ENCODE peak calls at places on chromosomes 12 and 14, in five cellular contexts. One of them, this sample, is unnamed.

GRCh38 chr12:111295176-111295575 is 73.7 kb downstream of the PHETA1 start:
- DNase-seq in stomach: no peak
- DNase-seq in A549: no peak
- DNase-seq in endothelial cell of umbilical vein: no peak
- DNase-seq in esophagus squamous epithelium: no peak
- DNase-seq in this sample: no peak

GRCh38 chr14:97456958-97457357 is 659.8 kb downstream of the VRK1 start:
- DNase-seq in stomach: no peak
- DNase-seq in A549: no peak
- DNase-seq in endothelial cell of umbilical vein: no peak
- DNase-seq in esophagus squamous epithelium: no peak
- DNase-seq in this sample: no peak

GRCh38 chr12:46269429-46270241 is 792 bp upstream of the SLC38A1 start:
- DNase-seq in stomach: no peak
- DNase-seq in A549: peak
- DNase-seq in endothelial cell of umbilical vein: no peak
- DNase-seq in esophagus squamous epithelium: no peak
- DNase-seq in this sample: no peak

GRCh38 chr12:94180558-94181296 is 32.4 kb downstream of the PLXNC1 start:
- DNase-seq in stomach: no peak
- DNase-seq in A549: no peak
- DNase-seq in endothelial cell of umbilical vein: no peak
- DNase-seq in esophagus squamous epithelium: no peak
- DNase-seq in this sample: no peak

GRCh38 chr14:88967299-88967698 is 142.8 kb downstream of the TTC8 start:
- DNase-seq in stomach: no peak
- DNase-seq in A549: no peak
- DNase-seq in endothelial cell of umbilical vein: no peak
- DNase-seq in esophagus squamous epithelium: no peak
- DNase-seq in this sample: no peak

GRCh38 chr12:90969851-90970250 is 14.9 kb upstream of the CCER1 start:
- DNase-seq in stomach: no peak
- DNase-seq in A549: no peak
- DNase-seq in endothelial cell of umbilical vein: no peak
- DNase-seq in esophagus squamous epithelium: no peak
- DNase-seq in this sample: no peak

GRCh38 chr12:6374028-6374780 is 1.2 kb downstream of the SCNN1A start:
- DNase-seq in stomach: no peak
- DNase-seq in A549: no peak
- DNase-seq in endothelial cell of umbilical vein: no peak
- DNase-seq in esophagus squamous epithelium: no peak
- DNase-seq in this sample: no peak

GRCh38 chr14:104239866-104240301 is 101.5 kb downstream of the KIF26A start:
- DNase-seq in stomach: peak
- DNase-seq in A549: no peak
- DNase-seq in endothelial cell of umbilical vein: no peak
- DNase-seq in esophagus squamous epithelium: no peak
- DNase-seq in this sample: no peak

GRCh38 chr14:21617614-21618013 is 17.1 kb downstream of the OR10G2 start:
- DNase-seq in stomach: no peak
- DNase-seq in A549: no peak
- DNase-seq in endothelial cell of umbilical vein: no peak
- DNase-seq in esophagus squamous epithelium: no peak
- DNase-seq in this sample: no peak

GRCh38 chr12:56581418-56582145 is 48.5 kb downstream of the BAZ2A start:
- DNase-seq in stomach: no peak
- DNase-seq in A549: no peak
- DNase-seq in endothelial cell of umbilical vein: peak
- DNase-seq in esophagus squamous epithelium: no peak
- DNase-seq in this sample: no peak

GRCh38 chr12:113194971-113195391 is 9.5 kb downstream of the RITA1 start:
- DNase-seq in stomach: no peak
- DNase-seq in A549: no peak
- DNase-seq in endothelial cell of umbilical vein: no peak
- DNase-seq in esophagus squamous epithelium: no peak
- DNase-seq in this sample: no peak

GRCh38 chr14:76348898-76349297 is 27.0 kb upstream of the ESRRB start:
- DNase-seq in stomach: no peak
- DNase-seq in A549: no peak
- DNase-seq in endothelial cell of umbilical vein: peak
- DNase-seq in esophagus squamous epithelium: no peak
- DNase-seq in this sample: no peak

GRCh38 chr12:107492393-107493134 is 193.0 kb upstream of the PWP1 start:
- DNase-seq in stomach: no peak
- DNase-seq in A549: no peak
- DNase-seq in endothelial cell of umbilical vein: no peak
- DNase-seq in esophagus squamous epithelium: no peak
- DNase-seq in this sample: no peak

GRCh38 chr14:90758028-90758889 is 58.0 kb downstream of the TTC7B start:
- DNase-seq in stomach: peak
- DNase-seq in A549: peak
- DNase-seq in endothelial cell of umbilical vein: peak
- DNase-seq in esophagus squamous epithelium: peak
- DNase-seq in this sample: peak
- TF ChIP-seq POLR2A in stomach: no peak
- TF ChIP-seq POLR2A in A549: peak
- TF ChIP-seq POLR2A in endothelial cell of umbilical vein: no peak
- TF ChIP-seq POLR2A in esophagus squamous epithelium: no peak
- TF ChIP-seq POLR2A in this sample: peak

DNA sequence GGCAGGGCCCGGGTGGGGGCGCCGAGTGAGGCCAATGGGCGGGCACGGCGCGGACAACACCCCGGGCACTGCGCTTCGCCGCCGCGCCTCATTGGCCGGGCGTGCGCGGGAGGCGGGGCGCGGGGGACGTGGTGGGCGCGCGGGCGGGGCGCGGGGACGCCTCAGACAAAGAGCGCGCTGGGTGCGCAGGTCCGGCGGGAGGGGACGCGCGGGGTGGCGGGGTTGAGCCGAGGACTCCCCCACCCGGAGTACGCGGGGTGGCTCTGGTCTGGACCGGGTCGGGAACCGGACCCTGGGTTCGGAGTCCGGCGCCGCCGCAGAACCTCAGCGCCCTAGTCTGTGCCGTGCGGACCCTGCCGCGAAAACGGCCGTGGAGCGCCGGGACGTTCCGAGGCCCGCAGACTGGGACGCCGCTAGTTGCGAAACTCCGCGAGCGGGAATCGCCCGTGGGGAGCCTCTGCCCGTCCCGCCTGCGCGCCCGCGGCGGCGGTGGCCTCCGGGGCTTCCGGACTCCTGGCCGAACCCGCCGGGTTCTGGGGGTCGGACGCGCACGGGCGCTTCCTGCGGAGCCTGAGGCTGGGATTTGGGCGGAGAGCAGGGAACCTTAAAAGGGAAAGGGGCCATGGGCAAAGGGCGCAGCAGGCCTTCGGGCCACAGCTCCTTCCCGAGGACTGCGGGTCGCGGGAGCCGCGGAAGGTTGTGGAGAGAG is 416 bp upstream of the SLC25A29 start:
- DNase-seq in stomach: peak
- DNase-seq in A549: peak
- DNase-seq in endothelial cell of umbilical vein: peak
- DNase-seq in esophagus squamous epithelium: peak
- DNase-seq in this sample: peak
- TF ChIP-seq CTCF in stomach: no peak
- TF ChIP-seq CTCF in A549: no peak
- TF ChIP-seq CTCF in endothelial cell of umbilical vein: no peak
- TF ChIP-seq CTCF in esophagus squamous epithelium: no peak
- TF ChIP-seq CTCF in this sample: no peak

GRCh38 chr14:23121401-23121800 is 2.3 kb upstream of the CEBPE start:
- DNase-seq in stomach: peak
- DNase-seq in A549: no peak
- DNase-seq in endothelial cell of umbilical vein: peak
- DNase-seq in esophagus squamous epithelium: no peak
- DNase-seq in this sample: no peak

GRCh38 chr14:23120405-23121251 is 1.6 kb upstream of the CEBPE start:
- DNase-seq in stomach: peak
- DNase-seq in A549: peak
- DNase-seq in endothelial cell of umbilical vein: peak
- DNase-seq in esophagus squamous epithelium: peak
- DNase-seq in this sample: peak

GRCh38 chr14:23118506-23119361 is at the start of gene CEBPE:
- DNase-seq in stomach: no peak
- DNase-seq in A549: no peak
- DNase-seq in endothelial cell of umbilical vein: no peak
- DNase-seq in esophagus squamous epithelium: no peak
- DNase-seq in this sample: no peak

GRCh38 chr14:23117371-23118020 is 1.6 kb downstream of the CEBPE start:
- DNase-seq in stomach: no peak
- DNase-seq in A549: no peak
- DNase-seq in endothelial cell of umbilical vein: no peak
- DNase-seq in esophagus squamous epithelium: no peak
- DNase-seq in this sample: no peak

DNA sequence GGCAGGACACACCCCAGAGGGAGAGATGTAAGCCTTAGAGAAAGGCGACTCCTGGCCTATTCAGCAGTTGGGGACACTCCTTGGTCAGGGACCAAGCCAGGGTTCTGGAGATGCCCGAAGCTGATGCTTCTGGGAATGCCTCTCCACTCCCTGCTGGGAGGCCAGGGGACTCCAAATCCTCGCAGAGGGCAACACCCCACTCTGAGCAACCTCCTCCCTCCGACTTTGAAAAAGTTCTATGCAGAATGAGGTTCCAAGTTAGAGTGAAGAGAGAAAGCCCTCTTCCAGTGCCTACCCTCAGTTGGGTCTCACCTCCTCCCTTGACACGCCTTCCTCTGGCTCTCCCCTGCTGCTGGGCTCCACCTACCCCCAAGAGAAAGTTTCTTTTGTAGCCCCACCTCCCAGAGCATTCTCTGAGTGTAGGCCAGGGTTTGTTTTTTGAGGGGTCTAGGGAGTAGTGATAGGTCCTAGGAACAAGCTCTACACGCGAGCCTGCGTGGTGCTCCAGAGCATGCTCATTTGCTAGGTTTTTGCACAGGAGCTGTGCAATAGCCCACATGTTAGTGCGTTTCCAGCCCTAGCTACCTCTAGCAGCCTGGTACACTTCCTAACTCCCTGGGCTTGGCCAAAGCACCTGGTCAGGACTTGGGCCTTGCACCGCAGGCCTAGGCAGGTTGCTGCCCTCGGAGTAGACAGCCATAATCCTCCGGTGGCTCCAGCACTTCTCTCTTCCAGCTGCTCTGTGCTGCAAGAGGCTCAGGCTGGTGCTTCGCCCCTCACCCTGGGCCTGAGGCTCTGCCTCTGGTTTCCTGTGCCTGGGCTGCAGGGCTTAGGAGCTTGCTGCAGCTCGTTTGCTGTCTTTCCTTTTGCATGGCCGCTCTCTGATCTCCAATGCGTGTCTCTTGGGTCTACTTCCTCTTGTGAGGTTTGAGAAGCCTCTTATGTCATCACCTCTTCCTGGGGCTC is 590 bp upstream of the CEBPE start:
- DNase-seq in stomach: no peak
- DNase-seq in A549: no peak
- DNase-seq in endothelial cell of umbilical vein: no peak
- DNase-seq in esophagus squamous epithelium: no peak
- DNase-seq in this sample: no peak
- H3K27ac ChIP-seq in stomach: peak
- H3K27ac ChIP-seq in A549: no peak
- H3K27ac ChIP-seq in endothelial cell of umbilical vein: no peak
- H3K27ac ChIP-seq in esophagus squamous epithelium: no peak
- H3K27ac ChIP-seq in this sample: no peak

DNA sequence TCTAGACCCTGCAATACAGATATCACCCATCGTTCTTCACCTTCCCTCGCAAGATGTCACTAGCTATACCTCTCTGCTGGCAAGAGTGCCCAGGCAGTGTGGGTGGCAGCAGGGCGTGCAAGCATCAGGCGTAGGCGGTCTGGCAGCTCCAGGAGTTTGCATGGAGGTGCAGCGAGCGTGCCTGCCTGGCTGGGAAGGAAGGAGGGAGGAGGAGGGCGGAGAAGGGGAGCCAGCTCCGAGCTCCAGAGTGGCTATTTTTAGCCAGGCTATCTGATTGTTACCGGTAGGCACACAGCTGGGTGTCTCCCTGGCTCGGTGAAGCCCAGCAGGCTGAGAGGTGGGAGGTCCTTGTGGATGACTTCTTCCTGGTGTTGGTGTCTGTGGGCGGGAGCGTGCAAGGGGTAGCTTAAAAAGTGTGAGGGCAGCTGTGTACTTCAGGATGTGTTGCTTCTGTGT is 6.2 kb downstream of the FOXJ2 start:
- DNase-seq in stomach: peak
- DNase-seq in A549: no peak
- DNase-seq in endothelial cell of umbilical vein: peak
- DNase-seq in esophagus squamous epithelium: no peak
- DNase-seq in this sample: no peak
- TF ChIP-seq POLR2A in stomach: no peak
- TF ChIP-seq POLR2A in A549: no peak
- TF ChIP-seq POLR2A in endothelial cell of umbilical vein: no peak
- TF ChIP-seq POLR2A in esophagus squamous epithelium: no peak
- TF ChIP-seq POLR2A in this sample: no peak